ENCODE peak calls at places on chromosome 18, in four cellular contexts. V, T, U and D are unnamed samples.

GRCh38 chr18:11553098-11553940 is 56.1 kb upstream of the SLC35G4 start:
- DNase-seq in V (peak; percentile 81), U (no peak), T (no peak), D (no peak)

GRCh38 chr18:6484659-6485058 is 69.9 kb upstream of the L3MBTL4 start:
- DNase-seq in U (no peak), V (no peak), T (no peak), D (no peak)

GRCh38 chr18:37516361-37516853 is 49.2 kb downstream of the CELF4 start:
- DNase-seq in V (no peak), T (no peak), U (no peak), D (no peak)

GRCh38 chr18:26717123-26717522 is 148.4 kb downstream of the AQP4 start:
- DNase-seq in T (no peak), U (no peak), V (no peak), D (no peak)

GRCh38 chr18:11676867-11677266 is 12.2 kb upstream of the GNAL start:
- DNase-seq in T (no peak), V (no peak), U (no peak), D (no peak)

GRCh38 chr18:36899289-36899688 is 70.4 kb downstream of the KIAA1328 start:
- DNase-seq in V (no peak), T (no peak), U (no peak), D (no peak)

GRCh38 chr18:67281746-67282145 is 234.8 kb downstream of the DSEL start:
- DNase-seq in V (peak; percentile 28), T (no peak), U (no peak), D (no peak)

GRCh38 chr18:3624546-3624817 is 174.5 kb downstream of the TGIF1 start:
- DNase-seq in U (no peak), V (no peak), T (no peak), D (no peak)

GRCh38 chr18:76274470-76275289 is 220.4 kb downstream of the ZNF516 start:
- DNase-seq in U (no peak), T (no peak), V (no peak), D (no peak)

GRCh38 chr18:2223394-2223793 is 347.9 kb downstream of the METTL4 start:
- DNase-seq in V (no peak), T (no peak), U (no peak), D (no peak)

GRCh38 chr18:44679056-44679911 is 1.4 kb upstream of the SETBP1 start:
- DNase-seq in T (peak; percentile 88), V (peak; percentile 94), U (peak; percentile 88), D (peak; percentile 91)

GRCh38 chr18:13615432-13615861 is 110.9 kb downstream of the FAM210A start:
- DNase-seq in U (no peak), T (no peak), V (no peak), D (no peak)
- H3K4me1 ChIP-seq in U (peaks cover 47% of the 10 kb centered on the region), T (peaks cover 23% of the 10 kb centered on the region), V (peaks cover 15% of the 10 kb centered on the region), D (peaks cover 50% of the 10 kb centered on the region)

GRCh38 chr18:22470511-22471181 is 52.9 kb upstream of the CTAGE1 start:
- DNase-seq in V (peak; percentile 64), T (no peak), U (peak; percentile 31), D (no peak)
- H3K4me1 ChIP-seq in V (peaks cover 47% of the 10 kb centered on the region), T (no peaks in the 10 kb centered on the region), U (peaks cover 41% of the 10 kb centered on the region), D (peaks cover 37% of the 10 kb centered on the region)

GRCh38 chr18:49168281-49168680 is 217.5 kb upstream of the SMAD7 start:
- DNase-seq in V (no peak), U (no peak), T (no peak), D (no peak)

GRCh38 chr18:49172246-49172645 is 221.5 kb upstream of the SMAD7 start:
- DNase-seq in V (no peak), U (no peak), T (no peak), D (no peak)

GRCh38 chr18:49168970-49169619 is 218.3 kb upstream of the SMAD7 start:
- DNase-seq in U (no peak), T (no peak), V (no peak), D (no peak)

GRCh38 chr18:49170925-49171509 is 220.3 kb upstream of the SMAD7 start:
- DNase-seq in T (no peak), U (no peak), V (no peak), D (no peak)

DNA sequence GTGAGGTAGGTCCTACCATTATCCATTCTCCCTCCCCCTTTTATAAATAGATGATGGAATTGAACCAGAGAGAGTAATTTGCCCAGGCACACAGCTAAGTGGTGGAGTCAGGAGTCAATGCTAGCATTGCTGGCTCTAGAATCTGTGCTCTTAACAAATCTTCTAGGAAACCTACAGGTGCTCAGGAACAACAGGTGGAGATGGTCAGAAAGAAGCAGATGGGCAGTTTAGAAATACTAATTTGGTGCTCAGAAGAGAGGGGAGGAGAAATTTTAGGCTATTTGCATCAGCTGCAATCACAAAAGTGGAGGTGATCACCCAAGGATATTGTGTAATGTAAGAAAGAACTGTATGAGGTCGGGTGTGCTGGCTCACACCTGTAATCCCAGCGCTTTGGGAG is 219.4 kb upstream of the SMAD7 start:
- DNase-seq in U (no peak), V (no peak), T (no peak), D (no peak)
- H3K4me1 ChIP-seq in U (no peaks in the 10 kb centered on the region), V (peaks cover 24% of the 10 kb centered on the region), T (no peaks in the 10 kb centered on the region), D (peaks cover 21% of the 10 kb centered on the region)

GRCh38 chr18:9113468-9114149 is 11.1 kb downstream of the NDUFV2 start:
- DNase-seq in U (no peak), V (no peak), T (no peak), D (no peak)

GRCh38 chr18:9123520-9123919 is 13.1 kb upstream of the ANKRD12 start:
- DNase-seq in V (no peak), U (no peak), T (no peak), D (no peak)

GRCh38 chr18:9120796-9121195 is 15.8 kb upstream of the ANKRD12 start:
- DNase-seq in U (no peak), V (no peak), T (no peak), D (no peak)

GRCh38 chr18:9115984-9116383 is 13.5 kb downstream of the NDUFV2 start:
- DNase-seq in U (no peak), V (no peak), T (no peak), D (no peak)

GRCh38 chr18:9117980-9118841 is 15.7 kb downstream of the NDUFV2 start:
- DNase-seq in T (no peak), V (no peak), U (no peak), D (no peak)
- H3K4me1 ChIP-seq in T (peaks cover 90% of the 10 kb centered on the region), V (peaks cover 68% of the 10 kb centered on the region), U (peaks cover 65% of the 10 kb centered on the region), D (peaks cover 28% of the 10 kb centered on the region)

DNA sequence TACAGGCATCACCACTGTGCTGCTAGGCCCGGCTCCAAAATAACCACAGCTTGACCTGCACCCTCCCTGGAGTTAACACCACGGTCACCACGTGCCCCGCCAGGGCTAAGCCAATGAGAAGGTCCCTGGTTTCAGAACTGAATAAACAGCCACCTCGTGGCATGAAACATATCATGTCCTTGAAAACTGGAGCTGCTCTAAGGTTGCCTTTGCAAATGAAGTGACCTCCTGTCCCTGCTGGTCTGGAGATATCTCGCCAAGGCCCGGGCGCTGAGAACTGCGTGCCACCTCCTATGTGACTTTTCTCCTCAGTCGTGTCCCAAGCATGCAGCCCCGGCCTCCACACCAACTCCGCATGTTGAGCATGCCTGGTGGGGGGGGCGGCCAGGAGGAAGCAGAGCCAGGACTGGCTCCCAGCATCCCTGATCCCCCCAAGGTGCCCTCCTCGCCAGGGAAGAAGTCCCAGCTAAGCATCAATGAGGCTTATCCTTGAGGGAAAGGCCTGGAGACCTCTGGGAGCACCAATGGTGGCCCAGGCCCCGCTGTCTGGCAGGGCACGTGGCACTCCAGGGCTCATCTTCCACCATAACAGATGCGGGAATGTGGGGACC is 16.3 kb upstream of the KCNG2 start:
- DNase-seq in V (no peak), T (no peak), U (no peak), D (peak; percentile 19)
- H3K4me1 ChIP-seq in V (peaks cover 9% of the 10 kb centered on the region), T (no peaks in the 10 kb centered on the region), U (no peaks in the 10 kb centered on the region), D (no peaks in the 10 kb centered on the region)

GRCh38 chr18:47382171-47382570 is 130.7 kb upstream of the SKOR2 start:
- DNase-seq in V (no peak), U (no peak), T (no peak), D (no peak)

GRCh38 chr18:47383729-47384128 is 132.3 kb upstream of the SKOR2 start:
- DNase-seq in T (no peak), V (no peak), U (no peak), D (no peak)

GRCh38 chr18:47380153-47380552 is 128.7 kb upstream of the SKOR2 start:
- DNase-seq in U (no peak), T (no peak), V (no peak), D (no peak)
- H3K4me1 ChIP-seq in U (no peaks in the 10 kb centered on the region), T (no peaks in the 10 kb centered on the region), V (no peaks in the 10 kb centered on the region), D (no peaks in the 10 kb centered on the region)